ENCODE peak calls at places on chromosomes 1 and 21, in seven cellular contexts. N is neuronal stem cell, V is mesenchymal stem cell, O is mesendoderm, H is trophoblast cell, G is H9, R is H1. U is an unnamed sample.
A peak's percentile ranks its signal among the peaks of the same experiment; 100 is the strongest.

GRCh38 chr1:240947438-240948224 is 335.7 kb upstream of the GREM2 start:
- DNase-seq in N (no peak), V (no peak), O (no peak), H (no peak), G (no peak), R (no peak), U (no peak)

GRCh38 chr1:206503591-206504362 is 3.6 kb upstream of the RASSF5 start:
- DNase-seq in N (no peak), V (peak; percentile 98), O (no peak), H (peak; percentile 52), G (no peak), R (no peak), U (peak; percentile 98)

GRCh38 chr1:70033266-70033873 is 172.0 kb downstream of the LRRC40 start:
- DNase-seq in N (no peak), V (no peak), O (no peak), H (no peak), G (no peak), R (no peak), U (no peak)

GRCh38 chr1:61244114-61244513 is 161.8 kb downstream of the NFIA start:
- DNase-seq in N (no peak), V (peak; percentile 16), O (no peak), H (no peak), G (no peak), R (no peak), U (peak; percentile 19)

GRCh38 chr1:26305667-26306289 is 658 bp downstream of the UBXN11 start:
- DNase-seq in N (no peak), V (no peak), O (peak; percentile 51), H (peak; percentile 30), G (no peak), R (no peak), U (no peak)

GRCh38 chr1:165444897-165445370 is at the start of gene RXRG:
- DNase-seq in N (peak; percentile 52), V (peak; percentile 40), O (peak; percentile 76), H (peak; percentile 28), G (peak; percentile 66), R (no peak), U (peak; percentile 0)

GRCh38 chr21:29332461-29333354 is 34.0 kb downstream of the BACH1 start:
- DNase-seq in N (no peak), V (peak; percentile 83), O (no peak), H (no peak), G (no peak), R (no peak), U (peak; percentile 77)

GRCh38 chr1:94927405-94928175 is 680 bp upstream of the CNN3 start:
- DNase-seq in N (peak; percentile 66), V (peak; percentile 75), O (peak; percentile 86), H (peak; percentile 51), G (peak; percentile 81), R (peak; percentile 23), U (peak; percentile 67)

GRCh38 chr1:94092210-94092613 is 28.7 kb downstream of the ABCA4 start:
- DNase-seq in N (no peak), V (peak; percentile 74), O (peak; percentile 91), H (peak; percentile 79), G (no peak), R (no peak), U (peak; percentile 61)

GRCh38 chr1:151371340-151371739 is 1.2 kb downstream of the SELENBP1 start:
- DNase-seq in N (no peak), V (peak; percentile 25), O (no peak), H (no peak), G (no peak), R (no peak), U (peak; percentile 26)

GRCh38 chr1:117368116-117369108 is 1.2 kb downstream of the MAN1A2 start:
- DNase-seq in N (no peak), V (peak; percentile 20), O (peak; percentile 43), H (peak; percentile 64), G (no peak), R (no peak), U (peak; percentile 11)

GRCh38 chr1:197783510-197783948 is 8.2 kb upstream of the DENND1B start:
- DNase-seq in N (no peak), V (peak; percentile 36), O (no peak), H (peak; percentile 72), G (no peak), R (no peak), U (peak; percentile 78)

GRCh38 chr1:29655945-29656866 is 419.9 kb downstream of the PTPRU start:
- DNase-seq in N (no peak), V (no peak), O (peak; percentile 52), H (no peak), G (peak; percentile 57), R (no peak), U (peak; percentile 16)

GRCh38 chr1:175881571-175881970 is 138.2 kb upstream of the TNR start:
- DNase-seq in N (no peak), V (no peak), O (no peak), H (no peak), G (no peak), R (no peak), U (no peak)

GRCh38 chr1:87869563-87869962 is 540.9 kb downstream of the LMO4 start:
- DNase-seq in N (no peak), V (peak; percentile 74), O (no peak), H (peak; percentile 32), G (no peak), R (no peak), U (peak; percentile 78)

GRCh38 chr1:5507340-5507739 is 484.9 kb downstream of the NPHP4 start:
- DNase-seq in N (no peak), V (no peak), O (no peak), H (no peak), G (no peak), R (no peak), U (no peak)

GRCh38 chr1:174982971-174983689 is 16.6 kb upstream of the CACYBP start:
- DNase-seq in N (peak; percentile 36), V (peak; percentile 68), O (peak; percentile 53), H (peak; percentile 92), G (no peak), R (no peak), U (peak; percentile 49)

GRCh38 chr1:174883361-174883760 is 116.4 kb upstream of the CACYBP start:
- DNase-seq in N (no peak), V (peak; percentile 22), O (peak; percentile 95), H (no peak), G (no peak), R (no peak), U (peak; percentile 46)

GRCh38 chr1:169106921-169107672 is 607 bp downstream of the ATP1B1 start:
- DNase-seq in N (no peak), V (peak; percentile 64), O (peak; percentile 61), H (no peak), G (no peak), R (no peak), U (peak; percentile 39)

GRCh38 chr1:209073879-209074278 is 509.6 kb upstream of the CAMK1G start:
- DNase-seq in N (no peak), V (no peak), O (no peak), H (no peak), G (no peak), R (no peak), U (no peak)

GRCh38 chr1:209074575-209075250 is 508.8 kb upstream of the CAMK1G start:
- DNase-seq in N (no peak), V (no peak), O (no peak), H (no peak), G (no peak), R (no peak), U (no peak)

GRCh38 chr1:209076688-209077087 is 506.8 kb upstream of the CAMK1G start:
- DNase-seq in N (no peak), V (no peak), O (peak; percentile 70), H (peak; percentile 18), G (no peak), R (peak; percentile 29), U (no peak)

DNA sequence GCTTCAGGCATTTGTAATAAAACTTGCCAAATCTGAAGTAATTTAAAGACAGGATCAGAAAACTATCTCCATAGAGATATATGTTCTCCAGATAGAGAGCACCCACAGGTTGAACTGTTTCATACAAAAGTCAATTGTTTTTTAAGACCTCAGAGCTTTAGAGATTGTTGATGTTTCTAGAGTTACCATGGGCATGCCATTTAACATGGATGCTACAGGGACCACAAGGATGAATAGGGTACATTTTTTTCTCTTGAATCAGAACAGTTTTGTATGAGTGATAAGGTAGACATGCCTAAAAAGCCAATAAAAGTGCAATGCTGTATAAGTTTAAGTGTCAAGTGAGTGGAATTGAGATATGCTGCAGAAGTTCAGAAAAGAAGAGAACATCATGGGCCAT is 511.0 kb upstream of the CAMK1G start:
- DNase-seq in N (no peak), V (no peak), O (no peak), H (no peak), G (no peak), R (no peak), U (no peak)
- H2BK5ac ChIP-seq in N (no peak overlapping the region), V (no peak overlapping the region), O (no peak overlapping the region), H (no peak overlapping the region), G (no peak overlapping the region), R (no peak overlapping the region), U (no peak overlapping the region)

DNA sequence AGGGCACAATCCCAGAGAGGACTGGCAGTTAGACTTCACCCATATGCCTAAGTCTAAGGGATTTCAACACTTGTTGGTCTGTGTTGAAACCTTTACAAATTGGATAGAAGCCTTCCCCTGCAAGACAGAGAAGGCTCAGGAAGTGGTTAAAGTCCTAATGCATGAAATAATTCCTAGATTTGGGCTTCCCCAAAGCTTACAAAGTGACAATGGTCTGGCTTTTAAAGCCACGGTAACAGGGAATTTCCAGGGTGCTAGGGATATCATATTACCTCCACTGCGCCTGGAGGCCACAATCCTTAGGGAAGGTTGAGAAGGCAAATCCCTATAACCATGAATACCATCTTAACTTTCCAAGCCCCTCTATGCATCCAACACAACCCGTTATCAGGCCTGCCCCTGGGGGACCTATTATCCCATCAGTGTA is 3.3 kb upstream of the FMO4 start:
- DNase-seq in N (no peak), V (no peak), O (peak; percentile 72), H (no peak), G (no peak), R (no peak), U (no peak)
- H2BK5ac ChIP-seq in N (no peak overlapping the region), V (no peak overlapping the region), O (no peak overlapping the region), H (no peak overlapping the region), G (no peak overlapping the region), R (no peak overlapping the region), U (no peak overlapping the region)

DNA sequence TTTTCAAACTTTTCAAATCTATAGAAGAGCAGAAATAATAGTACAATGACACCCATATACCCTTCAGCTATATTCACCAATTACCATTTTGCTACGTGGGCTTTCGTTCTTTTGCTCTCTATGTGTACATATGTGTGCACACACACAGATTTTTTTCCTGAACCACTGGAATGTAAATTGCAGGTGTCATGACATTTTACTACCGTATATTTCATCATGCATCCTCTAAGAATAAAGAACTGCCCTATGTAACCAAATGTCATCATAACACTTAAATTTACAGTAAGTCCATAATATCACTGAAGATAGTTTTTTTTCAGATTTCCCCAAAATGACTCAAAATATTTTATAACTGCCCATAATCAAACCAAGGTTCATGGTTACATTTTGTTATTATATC is 88.4 kb upstream of the GFI1 start:
- DNase-seq in N (no peak), V (no peak), O (no peak), H (no peak), G (no peak), R (no peak), U (no peak)
- H2BK5ac ChIP-seq in N (no peak overlapping the region), V (no peak overlapping the region), O (no peak overlapping the region), H (no peak overlapping the region), G (no peak overlapping the region), R (no peak overlapping the region), U (no peak overlapping the region)

GRCh38 chr1:42056460-42056859 is 96.8 kb upstream of the GUCA2B start:
- DNase-seq in N (no peak), V (no peak), O (no peak), H (no peak), G (no peak), R (no peak), U (no peak)

GRCh38 chr1:42055061-42055460 is 98.1 kb upstream of the GUCA2B start:
- DNase-seq in N (no peak), V (no peak), O (no peak), H (no peak), G (no peak), R (no peak), U (no peak)

GRCh38 chr1:42052300-42052699 is 100.9 kb upstream of the GUCA2B start:
- DNase-seq in N (no peak), V (no peak), O (no peak), H (no peak), G (no peak), R (no peak), U (peak; percentile 2)

GRCh38 chr1:42057800-42058199 is 95.4 kb upstream of the GUCA2B start:
- DNase-seq in N (no peak), V (no peak), O (no peak), H (no peak), G (no peak), R (no peak), U (no peak)
- H2BK5ac ChIP-seq in N (no peak overlapping the region), V (no peak overlapping the region), O (no peak overlapping the region), H (no peak overlapping the region), G (no peak overlapping the region), R (no peak overlapping the region), U (no peak overlapping the region)